ENCODE peak calls at places on chromosomes 6 and 20, in four cellular contexts. One of them, this sample, is unnamed.
A peak's percentile ranks its signal among the peaks of the same experiment; 100 is the strongest.

GRCh38 chr6:156427345-156427744 is 349.8 kb upstream of the ARID1B start:
- DNase-seq in CD8-positive, alpha-beta memory T cell: no peak
- DNase-seq in fibroblast of lung: peak; percentile 90
- DNase-seq in astrocyte of the spinal cord: peak; percentile 98
- DNase-seq in this sample: no peak

GRCh38 chr20:21390768-21391167 is 6.6 kb downstream of the NKX2-4 start:
- DNase-seq in fibroblast of lung: no peak
- DNase-seq in astrocyte of the spinal cord: no peak
- DNase-seq in CD8-positive, alpha-beta memory T cell: no peak
- DNase-seq in this sample: no peak

GRCh38 chr6:82711992-82712788 is 348.6 kb downstream of the TPBG start:
- DNase-seq in astrocyte of the spinal cord: peak; percentile 18
- DNase-seq in fibroblast of lung: no peak
- DNase-seq in CD8-positive, alpha-beta memory T cell: no peak
- DNase-seq in this sample: no peak

GRCh38 chr6:40579101-40579500 is 8.1 kb downstream of the LRFN2 start:
- DNase-seq in astrocyte of the spinal cord: no peak
- DNase-seq in fibroblast of lung: no peak
- DNase-seq in CD8-positive, alpha-beta memory T cell: no peak
- DNase-seq in this sample: no peak

GRCh38 chr6:112690497-112691202 is 343.5 kb downstream of the RFPL4B start:
- DNase-seq in CD8-positive, alpha-beta memory T cell: no peak
- DNase-seq in fibroblast of lung: peak; percentile 80
- DNase-seq in astrocyte of the spinal cord: no peak
- DNase-seq in this sample: no peak

GRCh38 chr6:75802366-75802765 is 53.3 kb downstream of the MYO6 start:
- DNase-seq in CD8-positive, alpha-beta memory T cell: no peak
- DNase-seq in astrocyte of the spinal cord: peak; percentile 12
- DNase-seq in fibroblast of lung: no peak
- DNase-seq in this sample: no peak

GRCh38 chr6:167866642-167867041 is 39.9 kb downstream of the AFDN start:
- DNase-seq in astrocyte of the spinal cord: no peak
- DNase-seq in CD8-positive, alpha-beta memory T cell: no peak
- DNase-seq in fibroblast of lung: no peak
- DNase-seq in this sample: no peak

GRCh38 chr20:54668271-54669053 is 193.1 kb downstream of the DOK5 start:
- DNase-seq in astrocyte of the spinal cord: no peak
- DNase-seq in CD8-positive, alpha-beta memory T cell: no peak
- DNase-seq in fibroblast of lung: peak; percentile 12
- DNase-seq in this sample: peak; percentile 9

GRCh38 chr6:15876406-15876805 is 213.6 kb upstream of the DTNBP1 start:
- DNase-seq in astrocyte of the spinal cord: peak; percentile 48
- DNase-seq in fibroblast of lung: peak; percentile 45
- DNase-seq in CD8-positive, alpha-beta memory T cell: no peak
- DNase-seq in this sample: no peak

GRCh38 chr6:13234130-13234529 is 94.2 kb downstream of the TBC1D7 start:
- DNase-seq in CD8-positive, alpha-beta memory T cell: no peak
- DNase-seq in fibroblast of lung: no peak
- DNase-seq in astrocyte of the spinal cord: no peak
- DNase-seq in this sample: no peak

GRCh38 chr6:85323435-85324040 is 126.3 kb upstream of the NT5E start:
- DNase-seq in fibroblast of lung: peak; percentile 83
- DNase-seq in astrocyte of the spinal cord: peak; percentile 85
- DNase-seq in CD8-positive, alpha-beta memory T cell: peak; percentile 75
- DNase-seq in this sample: peak; percentile 94

GRCh38 chr20:31833130-31833930 is 12.1 kb downstream of the FOXS1 start:
- DNase-seq in fibroblast of lung: peak; percentile 43
- DNase-seq in astrocyte of the spinal cord: no peak
- DNase-seq in CD8-positive, alpha-beta memory T cell: peak; percentile 70
- DNase-seq in this sample: no peak

GRCh38 chr6:18155273-18155863 is at the start of gene KDM1B:
- DNase-seq in fibroblast of lung: peak; percentile 98
- DNase-seq in astrocyte of the spinal cord: peak; percentile 99
- DNase-seq in CD8-positive, alpha-beta memory T cell: peak; percentile 99
- DNase-seq in this sample: peak; percentile 94

GRCh38 chr6:143485967-143486366 is 25.6 kb downstream of the FUCA2 start:
- DNase-seq in fibroblast of lung: peak; percentile 70
- DNase-seq in astrocyte of the spinal cord: no peak
- DNase-seq in CD8-positive, alpha-beta memory T cell: no peak
- DNase-seq in this sample: no peak

GRCh38 chr6:169816054-169816453 is 64.6 kb downstream of the ERMARD start:
- DNase-seq in fibroblast of lung: no peak
- DNase-seq in astrocyte of the spinal cord: no peak
- DNase-seq in CD8-positive, alpha-beta memory T cell: no peak
- DNase-seq in this sample: no peak

GRCh38 chr6:164102701-164103100 is 688.2 kb downstream of the QKI start:
- DNase-seq in astrocyte of the spinal cord: no peak
- DNase-seq in fibroblast of lung: no peak
- DNase-seq in CD8-positive, alpha-beta memory T cell: no peak
- DNase-seq in this sample: no peak

GRCh38 chr6:42257063-42257462 is 39.4 kb upstream of the MRPS10 start:
- DNase-seq in CD8-positive, alpha-beta memory T cell: no peak
- DNase-seq in fibroblast of lung: no peak
- DNase-seq in astrocyte of the spinal cord: no peak
- DNase-seq in this sample: no peak

GRCh38 chr6:143966291-143966690 is 41.8 kb downstream of the PLAGL1 start:
- DNase-seq in fibroblast of lung: no peak
- DNase-seq in astrocyte of the spinal cord: peak; percentile 18
- DNase-seq in CD8-positive, alpha-beta memory T cell: no peak
- DNase-seq in this sample: no peak

GRCh38 chr6:154515808-154516207 is 5.3 kb upstream of the CNKSR3 start:
- DNase-seq in fibroblast of lung: no peak
- DNase-seq in astrocyte of the spinal cord: no peak
- DNase-seq in CD8-positive, alpha-beta memory T cell: no peak
- DNase-seq in this sample: no peak

GRCh38 chr6:128882560-128882959 is 378 bp upstream of the LAMA2 start:
- DNase-seq in astrocyte of the spinal cord: no peak
- DNase-seq in fibroblast of lung: no peak
- DNase-seq in CD8-positive, alpha-beta memory T cell: no peak
- DNase-seq in this sample: no peak

GRCh38 chr6:128882991-128883571 is at the start of gene LAMA2:
- DNase-seq in fibroblast of lung: peak; percentile 78
- DNase-seq in CD8-positive, alpha-beta memory T cell: no peak
- DNase-seq in astrocyte of the spinal cord: peak; percentile 82
- DNase-seq in this sample: no peak

GRCh38 chr6:128888444-128889175 is 5.7 kb downstream of the LAMA2 start:
- DNase-seq in CD8-positive, alpha-beta memory T cell: no peak
- DNase-seq in fibroblast of lung: no peak
- DNase-seq in astrocyte of the spinal cord: no peak
- DNase-seq in this sample: no peak

GRCh38 chr6:128889870-128890269 is 6.9 kb downstream of the LAMA2 start:
- DNase-seq in CD8-positive, alpha-beta memory T cell: no peak
- DNase-seq in fibroblast of lung: no peak
- DNase-seq in astrocyte of the spinal cord: no peak
- DNase-seq in this sample: no peak

GRCh38 chr6:128885381-128885780 is 2.4 kb downstream of the LAMA2 start:
- DNase-seq in astrocyte of the spinal cord: no peak
- DNase-seq in fibroblast of lung: no peak
- DNase-seq in CD8-positive, alpha-beta memory T cell: no peak
- DNase-seq in this sample: no peak
- H3K4me3 ChIP-seq in astrocyte of the spinal cord: peak overlapping the region; percentile 3
- H3K4me3 ChIP-seq in fibroblast of lung: peak overlapping the region; percentile 86
- H3K4me3 ChIP-seq in CD8-positive, alpha-beta memory T cell: no peak overlapping the region
- H3K4me3 ChIP-seq in this sample: no peak overlapping the region

GRCh38 chr6:105983763-105984162 is 102.4 kb upstream of the PRDM1 start:
- DNase-seq in fibroblast of lung: no peak
- DNase-seq in CD8-positive, alpha-beta memory T cell: no peak
- DNase-seq in astrocyte of the spinal cord: no peak
- DNase-seq in this sample: no peak

GRCh38 chr6:105986998-105987397 is 99.1 kb upstream of the PRDM1 start:
- DNase-seq in CD8-positive, alpha-beta memory T cell: no peak
- DNase-seq in fibroblast of lung: no peak
- DNase-seq in astrocyte of the spinal cord: no peak
- DNase-seq in this sample: no peak

GRCh38 chr6:105988321-105988720 is 97.8 kb upstream of the PRDM1 start:
- DNase-seq in fibroblast of lung: no peak
- DNase-seq in astrocyte of the spinal cord: no peak
- DNase-seq in CD8-positive, alpha-beta memory T cell: no peak
- DNase-seq in this sample: no peak

GRCh38 chr6:105985098-105985815 is 100.9 kb upstream of the PRDM1 start:
- DNase-seq in CD8-positive, alpha-beta memory T cell: no peak
- DNase-seq in fibroblast of lung: no peak
- DNase-seq in astrocyte of the spinal cord: no peak
- DNase-seq in this sample: no peak

DNA sequence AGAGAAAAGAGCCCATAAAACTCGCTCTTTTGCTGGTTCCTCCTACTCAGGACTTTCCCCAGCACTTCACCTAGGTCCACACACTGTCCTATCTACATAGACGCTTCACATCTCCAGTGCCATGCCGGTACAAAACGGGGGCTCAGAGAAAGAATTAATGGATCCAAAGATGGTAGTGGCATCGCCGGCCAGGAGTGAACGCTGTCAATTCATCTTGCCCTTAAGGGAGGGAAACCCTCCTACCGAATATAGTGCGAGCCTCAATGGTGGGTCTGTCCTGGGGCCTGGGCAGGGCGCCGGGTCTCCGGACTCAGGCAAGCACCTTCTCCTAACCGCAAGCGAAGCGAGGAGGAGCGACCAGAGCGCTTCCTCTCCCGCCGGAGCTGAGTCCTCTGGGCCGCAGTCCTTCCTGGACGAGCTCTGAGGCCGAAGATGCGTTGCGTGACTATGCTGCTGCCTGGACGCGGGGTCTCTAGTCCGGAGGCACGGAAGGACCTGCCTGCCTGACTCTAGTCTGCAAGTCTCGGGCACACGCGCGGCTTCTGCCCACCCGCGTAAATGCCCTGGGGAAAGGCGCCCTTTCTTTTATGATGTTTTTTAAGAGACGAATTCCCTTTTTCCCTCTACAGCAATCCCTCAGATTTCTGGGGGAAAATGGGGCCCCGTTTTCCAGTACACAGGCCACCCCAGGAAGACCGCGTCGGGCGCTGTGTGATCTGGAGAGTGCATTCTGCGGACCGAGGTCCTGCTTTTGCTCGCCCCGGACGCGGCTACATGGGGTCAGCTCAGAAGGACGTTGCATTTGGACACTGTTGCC is 100.1 kb upstream of the PRDM1 start:
- DNase-seq in astrocyte of the spinal cord: peak; percentile 12
- DNase-seq in CD8-positive, alpha-beta memory T cell: no peak
- DNase-seq in fibroblast of lung: no peak
- DNase-seq in this sample: no peak
- H3K4me3 ChIP-seq in astrocyte of the spinal cord: peak overlapping the region; percentile 27
- H3K4me3 ChIP-seq in CD8-positive, alpha-beta memory T cell: no peak overlapping the region
- H3K4me3 ChIP-seq in fibroblast of lung: no peak overlapping the region
- H3K4me3 ChIP-seq in this sample: no peak overlapping the region

DNA sequence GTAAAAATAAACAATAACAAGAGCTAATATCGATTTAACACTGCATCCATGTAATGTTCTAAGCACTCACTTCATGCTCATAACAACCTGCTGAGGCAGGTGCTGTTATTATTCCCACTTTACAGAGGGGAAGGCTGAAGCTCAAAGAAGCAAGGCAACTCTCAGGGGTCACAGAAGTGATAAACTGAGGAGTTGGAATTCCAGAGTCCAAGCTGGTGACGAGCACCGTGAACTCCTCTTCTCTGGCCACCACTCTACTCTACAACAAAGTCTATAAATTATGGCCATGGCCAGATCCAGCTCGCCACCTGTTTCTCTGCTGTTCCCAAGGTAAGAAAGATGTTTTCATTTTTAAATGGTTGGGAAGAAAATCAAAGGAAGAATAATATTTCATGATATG is 113.0 kb upstream of the KCNG1 start:
- DNase-seq in CD8-positive, alpha-beta memory T cell: no peak
- DNase-seq in astrocyte of the spinal cord: no peak
- DNase-seq in fibroblast of lung: no peak
- DNase-seq in this sample: no peak
- H3K4me3 ChIP-seq in CD8-positive, alpha-beta memory T cell: no peak overlapping the region
- H3K4me3 ChIP-seq in astrocyte of the spinal cord: no peak overlapping the region
- H3K4me3 ChIP-seq in fibroblast of lung: no peak overlapping the region
- H3K4me3 ChIP-seq in this sample: no peak overlapping the region

DNA sequence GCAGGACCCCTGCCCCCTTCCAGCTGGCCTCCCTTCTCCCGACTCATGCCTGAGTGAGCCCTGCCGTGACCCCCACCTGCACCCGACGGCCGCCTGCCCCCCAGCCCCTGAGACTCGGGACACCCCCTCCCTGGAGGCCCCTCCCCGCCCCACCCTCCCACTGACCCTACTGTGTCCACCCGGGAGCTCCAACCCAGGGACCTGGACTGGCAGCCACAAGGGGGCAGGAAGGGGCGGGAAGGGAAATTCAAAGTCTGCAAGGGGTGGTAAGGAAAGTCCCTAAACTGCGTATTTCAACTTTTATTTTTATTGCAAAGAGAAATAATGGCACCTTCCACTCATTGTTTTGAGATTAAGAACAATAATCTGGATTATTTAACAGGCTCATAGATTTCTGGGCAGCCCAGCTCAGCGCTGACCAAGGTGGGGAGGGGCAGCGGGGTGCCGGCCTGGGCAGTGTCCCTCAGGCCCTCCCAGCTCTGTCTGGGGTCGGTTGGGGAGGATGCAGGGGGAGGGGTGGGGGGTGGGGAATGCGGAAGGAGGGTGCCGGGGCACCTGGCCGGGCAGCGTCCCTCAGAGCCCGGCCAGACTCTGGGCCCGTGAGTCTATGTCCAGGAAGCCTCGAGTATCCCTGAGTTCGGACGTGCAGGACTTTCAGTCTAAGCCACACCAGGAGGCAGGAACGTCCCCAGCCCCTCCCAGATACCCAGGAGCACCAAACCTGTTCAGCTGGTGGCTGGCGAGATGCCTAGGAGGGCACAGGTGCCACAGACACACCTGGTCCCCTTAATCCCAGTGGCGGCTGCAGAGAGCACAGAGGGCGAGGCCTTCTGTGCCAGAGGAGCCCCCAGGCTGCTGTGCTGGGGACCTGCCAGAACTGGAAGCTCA is 1.3 kb upstream of the PTK6 start:
- DNase-seq in CD8-positive, alpha-beta memory T cell: no peak
- DNase-seq in fibroblast of lung: peak; percentile 49
- DNase-seq in astrocyte of the spinal cord: no peak
- DNase-seq in this sample: no peak
- H3K4me3 ChIP-seq in CD8-positive, alpha-beta memory T cell: peak overlapping the region; percentile 62
- H3K4me3 ChIP-seq in fibroblast of lung: no peak overlapping the region
- H3K4me3 ChIP-seq in astrocyte of the spinal cord: peak overlapping the region; percentile 21
- H3K4me3 ChIP-seq in this sample: peak overlapping the region; percentile 54

GRCh38 chr6:2819891-2820814 is 21.5 kb downstream of the SERPINB1 start:
- DNase-seq in CD8-positive, alpha-beta memory T cell: no peak
- DNase-seq in fibroblast of lung: no peak
- DNase-seq in astrocyte of the spinal cord: peak; percentile 16
- DNase-seq in this sample: peak; percentile 54

GRCh38 chr6:2816158-2816557 is 25.5 kb downstream of the SERPINB1 start:
- DNase-seq in astrocyte of the spinal cord: no peak
- DNase-seq in CD8-positive, alpha-beta memory T cell: no peak
- DNase-seq in fibroblast of lung: no peak
- DNase-seq in this sample: no peak

GRCh38 chr6:2817778-2818443 is 23.8 kb downstream of the SERPINB1 start:
- DNase-seq in fibroblast of lung: peak; percentile 29
- DNase-seq in CD8-positive, alpha-beta memory T cell: no peak
- DNase-seq in astrocyte of the spinal cord: peak; percentile 59
- DNase-seq in this sample: no peak

GRCh38 chr6:2819115-2819514 is 22.5 kb downstream of the SERPINB1 start:
- DNase-seq in fibroblast of lung: no peak
- DNase-seq in astrocyte of the spinal cord: no peak
- DNase-seq in CD8-positive, alpha-beta memory T cell: no peak
- DNase-seq in this sample: no peak

DNA sequence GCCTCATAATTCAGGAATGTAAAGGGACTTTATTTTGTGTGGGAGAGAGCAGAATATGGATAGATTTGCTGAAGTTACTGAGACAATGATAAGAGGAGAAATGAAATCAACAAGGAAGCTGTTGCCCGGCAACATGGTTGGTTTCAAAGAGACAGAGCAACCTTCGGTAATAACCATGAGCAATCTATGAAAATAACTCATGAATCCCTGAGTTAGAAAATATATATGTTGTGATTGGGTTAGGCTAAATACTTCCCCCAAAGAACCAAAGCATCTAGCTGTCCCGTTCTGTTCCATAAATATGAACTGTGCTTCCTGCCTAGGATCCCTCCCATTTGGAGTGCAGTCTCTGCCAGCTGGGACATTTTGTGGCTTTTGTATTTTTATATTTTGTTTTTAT is 23.1 kb downstream of the SERPINB1 start:
- DNase-seq in CD8-positive, alpha-beta memory T cell: no peak
- DNase-seq in astrocyte of the spinal cord: peak; percentile 65
- DNase-seq in fibroblast of lung: peak; percentile 42
- DNase-seq in this sample: no peak
- H3K4me3 ChIP-seq in CD8-positive, alpha-beta memory T cell: no peak overlapping the region
- H3K4me3 ChIP-seq in astrocyte of the spinal cord: no peak overlapping the region
- H3K4me3 ChIP-seq in fibroblast of lung: no peak overlapping the region
- H3K4me3 ChIP-seq in this sample: no peak overlapping the region